ENCODE peak calls at places on chromosomes 5 and 9, in five cellular contexts. B is mammary epithelial cell; T is Peyer's patch; O is CD8-positive, alpha-beta T cell; Z is right atrium auricular region. R is an unnamed sample.

GRCh38 chr9:109118802-109119438 is 827 bp downstream of the TMEM245 start:
- DNase-seq in B (no peak), T (no peak), O (no peak), Z (no peak), R (no peak)

GRCh38 chr5:31809037-31809910 is 170.3 kb downstream of the PDZD2 start:
- DNase-seq in B (peak; percentile 59), T (peak; percentile 17), O (no peak), Z (peak; percentile 83), R (peak; percentile 87)

GRCh38 chr5:140827704-140828401 is at the start of gene PCDHA6:
- DNase-seq in B (no peak), T (no peak), O (no peak), Z (no peak), R (peak; percentile 3)

GRCh38 chr9:136484153-136485048 is 1.6 kb upstream of the SEC16A start:
- DNase-seq in B (peak; percentile 72), T (no peak), O (no peak), Z (no peak), R (no peak)

GRCh38 chr9:78023003-78023741 is 8.4 kb downstream of the GNAQ start:
- DNase-seq in B (no peak), T (no peak), O (no peak), Z (no peak), R (peak; percentile 91)

GRCh38 chr9:130137870-130138653 is 34.1 kb upstream of the NCS1 start:
- DNase-seq in B (peak; percentile 97), T (no peak), O (no peak), Z (peak; percentile 73), R (peak; percentile 95)

GRCh38 chr9:137583347-137583746 is 4.6 kb upstream of the DPH7 start:
- DNase-seq in B (no peak), T (no peak), O (no peak), Z (no peak), R (no peak)

GRCh38 chr9:130138791-130139190 is 33.4 kb upstream of the NCS1 start:
- DNase-seq in B (peak; percentile 92), T (no peak), O (no peak), Z (peak; percentile 80), R (peak; percentile 97)

GRCh38 chr5:10607666-10608442 is 44.0 kb downstream of the ANKRD33B start:
- DNase-seq in B (no peak), T (peak; percentile 55), O (no peak), Z (peak; percentile 77), R (peak; percentile 90)

GRCh38 chr9:88396836-88397577 is 8.8 kb downstream of the SPIN1 start:
- DNase-seq in B (no peak), T (no peak), O (no peak), Z (no peak), R (peak; percentile 52)

GRCh38 chr5:100270323-100270771 is 264.8 kb upstream of the FAM174A start:
- DNase-seq in B (no peak), T (no peak), O (no peak), Z (no peak), R (peak; percentile 51)

GRCh38 chr5:171534009-171534895 is 114.8 kb downstream of the FGF18 start:
- DNase-seq in B (peak; percentile 52), T (no peak), O (no peak), Z (peak; percentile 48), R (no peak)

GRCh38 chr9:69109152-69109551 is 64.9 kb upstream of the TJP2 start:
- DNase-seq in B (no peak), T (no peak), O (no peak), Z (no peak), R (no peak)

GRCh38 chr5:27788184-27788583 is 749.8 kb upstream of the CDH9 start:
- DNase-seq in B (no peak), T (no peak), O (no peak), Z (no peak), R (no peak)

GRCh38 chr9:93343663-93344062 is 107.8 kb upstream of the FAM120A start:
- DNase-seq in B (no peak), T (no peak), O (no peak), Z (no peak), R (no peak)

GRCh38 chr5:114447084-114447773 is 85.4 kb downstream of the KCNN2 start:
- DNase-seq in B (no peak), T (no peak), O (no peak), Z (no peak), R (peak; percentile 19)

GRCh38 chr9:135093111-135093510 is 5.6 kb downstream of the OLFM1 start:
- DNase-seq in B (no peak), T (no peak), O (no peak), Z (no peak), R (no peak)

GRCh38 chr5:65823174-65823573 is 101.2 kb downstream of the NLN start:
- DNase-seq in B (no peak), T (no peak), O (no peak), Z (no peak), R (peak; percentile 66)

GRCh38 chr5:60295423-60295822 is 401.9 kb upstream of the PDE4D start:
- DNase-seq in B (peak; percentile 27), T (no peak), O (no peak), Z (no peak), R (peak; percentile 72)

GRCh38 chr9:37034938-37035471 is 937 bp upstream of the PAX5 start:
- DNase-seq in B (no peak), T (no peak), O (no peak), Z (no peak), R (no peak)

GRCh38 chr5:77168187-77168883 is 42.1 kb upstream of the PDE8B start:
- DNase-seq in B (no peak), T (no peak), O (no peak), Z (peak; percentile 74), R (no peak)

GRCh38 chr5:124365491-124365890 is 380.9 kb downstream of the ZNF608 start:
- DNase-seq in B (no peak), T (no peak), O (no peak), Z (no peak), R (no peak)

GRCh38 chr9:21434202-21435014 is 5.8 kb upstream of the IFNA1 start:
- DNase-seq in B (peak; percentile 40), T (peak; percentile 52), O (no peak), Z (no peak), R (peak; percentile 88)

GRCh38 chr5:23506329-23507236 is 826 bp upstream of the PRDM9 start:
- DNase-seq in B (no peak), T (no peak), O (no peak), Z (no peak), R (peak; percentile 37)

GRCh38 chr5:132176543-132176945 is 51.1 kb downstream of the P4HA2 start:
- DNase-seq in B (no peak), T (no peak), O (no peak), Z (no peak), R (no peak)

GRCh38 chr5:108747111-108748009 is at the start of gene FER:
- DNase-seq in B (peak; percentile 94), T (no peak), O (no peak), Z (no peak), R (peak; percentile 83)

GRCh38 chr5:122195784-122196394 is 66.5 kb downstream of the ZNF474 start:
- DNase-seq in B (peak; percentile 39), T (no peak), O (no peak), Z (no peak), R (peak; percentile 80)

GRCh38 chr9:4489919-4490704 is at the start of gene SLC1A1:
- DNase-seq in B (peak; percentile 54), T (peak; percentile 19), O (peak; percentile 52), Z (peak; percentile 73), R (peak; percentile 60)

GRCh38 chr9:33469891-33470290 is 3.8 kb downstream of the NOL6 start:
- DNase-seq in B (no peak), T (no peak), O (no peak), Z (no peak), R (no peak)

GRCh38 chr9:110101531-110102161 is 106.3 kb downstream of the C9orf152 start:
- DNase-seq in B (no peak), T (no peak), O (no peak), Z (no peak), R (no peak)

DNA sequence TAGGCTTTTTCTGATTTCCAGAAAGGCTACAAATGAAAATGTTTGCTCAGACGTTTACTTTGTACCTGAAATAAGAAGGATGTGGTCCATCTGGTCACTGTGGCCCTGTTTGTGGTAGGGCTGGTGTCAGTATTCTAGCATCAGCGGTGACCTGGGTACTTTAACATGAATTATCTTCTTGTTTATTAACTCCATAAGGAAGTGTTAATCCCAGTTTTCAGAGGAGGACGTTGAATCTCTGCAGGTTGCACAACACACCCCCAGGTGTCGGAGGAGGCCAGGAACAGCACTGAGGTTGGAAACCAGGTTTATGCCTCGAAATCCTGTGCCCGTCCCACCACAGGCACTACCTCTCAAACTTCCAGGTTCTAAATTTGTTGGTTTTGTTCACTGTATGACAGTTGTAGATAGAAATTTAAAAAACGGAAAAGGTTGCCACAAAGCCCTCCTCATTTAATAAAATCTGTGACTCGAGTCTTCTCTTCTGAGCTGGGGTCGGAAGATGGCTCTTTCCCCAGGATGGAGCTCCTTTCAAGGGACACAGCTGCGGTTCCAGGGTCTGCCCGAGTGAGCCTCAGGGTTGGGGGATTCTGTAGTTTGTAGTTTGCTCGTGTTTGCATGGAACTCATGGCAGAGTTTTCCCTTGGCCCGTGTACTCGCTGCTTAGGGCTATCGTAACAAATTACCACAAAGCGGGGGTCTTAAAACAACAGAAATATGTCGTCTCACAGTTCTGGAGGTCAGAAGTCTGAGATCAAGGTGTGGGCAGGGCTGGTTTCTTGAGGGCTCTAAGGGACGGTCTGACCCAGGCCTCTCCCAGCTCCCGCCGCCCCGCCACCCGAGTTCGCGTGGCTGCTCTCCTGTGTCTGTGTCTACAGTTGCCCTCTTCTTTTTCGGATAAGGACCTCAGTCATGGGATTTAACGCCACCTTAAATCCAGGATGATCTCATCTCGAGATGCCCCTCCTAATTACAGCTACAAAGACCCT is 13.7 kb upstream of the LPCAT1 start:
- DNase-seq in B (no peak), T (no peak), O (peak; percentile 29), Z (peak; percentile 32), R (no peak)
- H3K4me3 ChIP-seq in B (no peak overlapping the region), T (peak overlapping the region; percentile 13), O (peak overlapping the region; percentile 35), Z (no peak overlapping the region), R (no peak overlapping the region)

DNA sequence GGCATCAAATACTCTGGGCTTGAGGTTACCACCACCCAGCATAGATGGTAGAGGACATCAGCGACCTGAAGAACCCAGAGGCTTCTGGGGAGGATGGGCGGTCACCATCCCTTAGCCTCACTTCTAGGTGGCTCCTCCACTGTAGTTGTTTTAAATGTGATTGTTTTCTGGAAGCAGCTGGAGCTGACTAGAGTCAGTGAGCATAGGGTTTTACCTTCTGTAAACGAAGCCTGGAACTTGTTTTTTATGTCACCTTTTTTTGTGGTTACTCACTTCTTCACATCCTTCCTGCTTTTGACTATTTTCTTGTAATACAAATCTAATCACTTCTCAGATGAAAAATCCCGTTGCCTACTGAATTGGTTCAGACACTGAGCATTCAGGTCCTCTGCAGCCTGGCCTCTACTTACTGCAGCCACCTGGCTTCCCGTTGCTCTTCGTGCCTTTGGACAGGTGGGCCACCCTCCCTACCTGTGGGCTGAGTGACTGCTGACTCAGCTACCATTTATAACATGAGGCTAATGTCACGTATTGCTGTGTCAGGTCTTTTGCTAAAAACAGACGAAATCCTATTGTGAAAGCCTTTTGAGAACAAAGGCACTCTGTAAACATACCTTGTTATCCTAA is 167.8 kb downstream of the MAN2A1 start:
- DNase-seq in B (no peak), T (peak; percentile 22), O (peak; percentile 68), Z (no peak), R (no peak)
- TF ChIP-seq CTCF in B (no peak), T (no peak), O (no peak), Z (no peak), R (no peak)

GRCh38 chr9:10613413-10613812 is 611 bp upstream of the PTPRD start:
- DNase-seq in B (no peak), T (no peak), O (no peak), Z (no peak), R (no peak)

GRCh38 chr9:10614201-10614870 is 1.5 kb upstream of the PTPRD start:
- DNase-seq in B (no peak), T (no peak), O (no peak), Z (no peak), R (no peak)

GRCh38 chr9:10612649-10613398 is at the start of gene PTPRD:
- DNase-seq in B (peak; percentile 56), T (no peak), O (no peak), Z (no peak), R (peak; percentile 46)
- H3K4me3 ChIP-seq in B (peak within 1 kb of the TSS; percentile 48), T (peak within 1 kb of the TSS; percentile 43), O (no peak within 1 kb of the TSS), Z (no peak within 1 kb of the TSS), R (peak within 1 kb of the TSS; percentile 53)

GRCh38 chr9:2367970-2368369 is 253.6 kb upstream of the VLDLR start:
- DNase-seq in B (no peak), T (no peak), O (no peak), Z (no peak), R (no peak)
- TF ChIP-seq CTCF in B (no peak), T (no peak), O (no peak), Z (no peak), R (peak; percentile 14)